ENCODE peak calls at places on chromosomes 2 and 18, in six cellular contexts. One of them, this sample, is unnamed.

GRCh38 chr18:48052845-48053244 is 122.4 kb upstream of the SMAD2 start:
- DNase-seq in adrenal gland: no peak
- DNase-seq in lower lobe of right lung: no peak
- DNase-seq in OCI-LY7: no peak
- DNase-seq in IMR-90: no peak
- DNase-seq in left ventricle myocardium inferior: no peak
- DNase-seq in this sample: no peak

GRCh38 chr18:62106271-62106670 is 80.6 kb downstream of the PIGN start:
- DNase-seq in adrenal gland: no peak
- DNase-seq in lower lobe of right lung: no peak
- DNase-seq in OCI-LY7: no peak
- DNase-seq in IMR-90: peak
- DNase-seq in left ventricle myocardium inferior: no peak
- DNase-seq in this sample: no peak

GRCh38 chr2:237604960-237605359 is 14.4 kb upstream of the RAB17 start:
- DNase-seq in adrenal gland: no peak
- DNase-seq in lower lobe of right lung: no peak
- DNase-seq in OCI-LY7: no peak
- DNase-seq in IMR-90: peak
- DNase-seq in left ventricle myocardium inferior: no peak
- DNase-seq in this sample: no peak

GRCh38 chr18:51097046-51097822 is 67.2 kb downstream of the SMAD4 start:
- DNase-seq in adrenal gland: no peak
- DNase-seq in lower lobe of right lung: no peak
- DNase-seq in OCI-LY7: no peak
- DNase-seq in IMR-90: no peak
- DNase-seq in left ventricle myocardium inferior: no peak
- DNase-seq in this sample: no peak

GRCh38 chr2:232573821-232574435 is 23.4 kb downstream of the EIF4E2 start:
- DNase-seq in adrenal gland: no peak
- DNase-seq in lower lobe of right lung: no peak
- DNase-seq in OCI-LY7: no peak
- DNase-seq in IMR-90: no peak
- DNase-seq in left ventricle myocardium inferior: no peak
- DNase-seq in this sample: no peak

GRCh38 chr2:32812316-32812715 is 134.4 kb upstream of the LTBP1 start:
- DNase-seq in adrenal gland: no peak
- DNase-seq in lower lobe of right lung: no peak
- DNase-seq in OCI-LY7: no peak
- DNase-seq in IMR-90: peak
- DNase-seq in left ventricle myocardium inferior: no peak
- DNase-seq in this sample: no peak

GRCh38 chr2:69948032-69948962 is 13.1 kb downstream of the ASPRV1 start:
- DNase-seq in adrenal gland: no peak
- DNase-seq in lower lobe of right lung: no peak
- DNase-seq in OCI-LY7: no peak
- DNase-seq in IMR-90: no peak
- DNase-seq in left ventricle myocardium inferior: no peak
- DNase-seq in this sample: no peak

GRCh38 chr2:29117636-29118303 is 2.6 kb downstream of the CLIP4 start:
- DNase-seq in adrenal gland: no peak
- DNase-seq in lower lobe of right lung: no peak
- DNase-seq in OCI-LY7: no peak
- DNase-seq in IMR-90: peak
- DNase-seq in left ventricle myocardium inferior: no peak
- DNase-seq in this sample: peak

GRCh38 chr2:200306969-200307811 is 697 bp downstream of the SPATS2L start:
- DNase-seq in adrenal gland: peak
- DNase-seq in lower lobe of right lung: peak
- DNase-seq in OCI-LY7: peak
- DNase-seq in IMR-90: no peak
- DNase-seq in left ventricle myocardium inferior: peak
- DNase-seq in this sample: no peak

GRCh38 chr2:69033427-69034095 is 20.6 kb downstream of the ANTXR1 start:
- DNase-seq in adrenal gland: no peak
- DNase-seq in lower lobe of right lung: no peak
- DNase-seq in OCI-LY7: no peak
- DNase-seq in IMR-90: peak
- DNase-seq in left ventricle myocardium inferior: no peak
- DNase-seq in this sample: no peak

GRCh38 chr2:104321800-104322164 is 532.1 kb upstream of the POU3F3 start:
- DNase-seq in adrenal gland: no peak
- DNase-seq in lower lobe of right lung: no peak
- DNase-seq in OCI-LY7: no peak
- DNase-seq in IMR-90: no peak
- DNase-seq in left ventricle myocardium inferior: no peak
- DNase-seq in this sample: no peak

GRCh38 chr2:108417254-108417653 is 31.8 kb upstream of the GCC2 start:
- DNase-seq in adrenal gland: no peak
- DNase-seq in lower lobe of right lung: no peak
- DNase-seq in OCI-LY7: peak
- DNase-seq in IMR-90: no peak
- DNase-seq in left ventricle myocardium inferior: no peak
- DNase-seq in this sample: no peak
- TF ChIP-seq CTCF in adrenal gland: no peak
- TF ChIP-seq CTCF in lower lobe of right lung: peak
- TF ChIP-seq CTCF in OCI-LY7: peak
- TF ChIP-seq CTCF in IMR-90: no peak
- TF ChIP-seq CTCF in left ventricle myocardium inferior: peak
- TF ChIP-seq CTCF in this sample: no peak

GRCh38 chr18:24602156-24602555 is 141.7 kb downstream of the HRH4 start:
- DNase-seq in adrenal gland: no peak
- DNase-seq in lower lobe of right lung: no peak
- DNase-seq in OCI-LY7: no peak
- DNase-seq in IMR-90: no peak
- DNase-seq in left ventricle myocardium inferior: no peak
- DNase-seq in this sample: no peak
- H3K4me3 ChIP-seq in adrenal gland: no peak
- H3K4me3 ChIP-seq in lower lobe of right lung: no peak
- H3K4me3 ChIP-seq in OCI-LY7: no peak
- H3K4me3 ChIP-seq in IMR-90: no peak
- H3K4me3 ChIP-seq in left ventricle myocardium inferior: no peak
- H3K4me3 ChIP-seq in this sample: no peak

GRCh38 chr2:177631702-177632101 is 239.1 kb downstream of the AGPS start:
- DNase-seq in adrenal gland: no peak
- DNase-seq in lower lobe of right lung: no peak
- DNase-seq in OCI-LY7: no peak
- DNase-seq in IMR-90: no peak
- DNase-seq in left ventricle myocardium inferior: no peak
- DNase-seq in this sample: no peak
- TF ChIP-seq CTCF in adrenal gland: no peak
- TF ChIP-seq CTCF in lower lobe of right lung: no peak
- TF ChIP-seq CTCF in OCI-LY7: no peak
- TF ChIP-seq CTCF in IMR-90: no peak
- TF ChIP-seq CTCF in left ventricle myocardium inferior: no peak
- TF ChIP-seq CTCF in this sample: no peak

GRCh38 chr2:100235098-100235497 is 87.2 kb downstream of the LONRF2 start:
- DNase-seq in adrenal gland: no peak
- DNase-seq in lower lobe of right lung: no peak
- DNase-seq in OCI-LY7: peak
- DNase-seq in IMR-90: peak
- DNase-seq in left ventricle myocardium inferior: no peak
- DNase-seq in this sample: no peak
- H3K4me3 ChIP-seq in adrenal gland: no peak
- H3K4me3 ChIP-seq in lower lobe of right lung: no peak
- H3K4me3 ChIP-seq in OCI-LY7: peak
- H3K4me3 ChIP-seq in IMR-90: no peak
- H3K4me3 ChIP-seq in left ventricle myocardium inferior: no peak
- H3K4me3 ChIP-seq in this sample: no peak